ENCODE peak calls at places on chromosomes 2 and 18, in seven cellular contexts. E is aorta, V is IMR-90, K is astrocyte, A is uterus, G is ovary, F is neuronal stem cell. T is an unnamed sample.
A peak's percentile ranks its signal among the peaks of the same experiment; 100 is the strongest.

GRCh38 chr2:224308267-224308911 is 93.5 kb downstream of the FAM124B start:
- DNase-seq in E (no peak), V (no peak), K (no peak), A (no peak), G (no peak), F (no peak), T (no peak)

GRCh38 chr18:76490701-76491171 is 4.3 kb downstream of the ZNF516 start:
- DNase-seq in E (peak; percentile 61), V (peak; percentile 32), K (peak; percentile 10), A (peak; percentile 54), G (peak; percentile 74), F (no peak), T (peak; percentile 75)

GRCh38 chr2:182946949-182947348 is 80.5 kb upstream of the FRZB start:
- DNase-seq in E (no peak), V (peak; percentile 22), K (peak; percentile 23), A (no peak), G (no peak), F (no peak), T (no peak)

GRCh38 chr2:40127147-40127546 is 324.7 kb downstream of the SLC8A1 start:
- DNase-seq in E (no peak), V (no peak), K (no peak), A (no peak), G (no peak), F (no peak), T (no peak)

GRCh38 chr2:235529621-235530020 is 35.8 kb downstream of the AGAP1 start:
- DNase-seq in E (no peak), V (no peak), K (no peak), A (no peak), G (peak; percentile 7), F (no peak), T (no peak)

GRCh38 chr18:77069931-77070330 is 62.7 kb downstream of the MBP start:
- DNase-seq in E (no peak), V (no peak), K (no peak), A (no peak), G (no peak), F (no peak), T (no peak)

GRCh38 chr2:8403871-8404270 is 278.0 kb upstream of the ID2 start:
- DNase-seq in E (no peak), V (no peak), K (no peak), A (no peak), G (no peak), F (no peak), T (no peak)

GRCh38 chr2:42009657-42010580 is 37.9 kb upstream of the PKDCC start:
- DNase-seq in E (no peak), V (peak; percentile 15), K (peak; percentile 29), A (no peak), G (no peak), F (no peak), T (no peak)

GRCh38 chr2:207394203-207394741 is 135.5 kb upstream of the CREB1 start:
- DNase-seq in E (no peak), V (peak; percentile 66), K (peak; percentile 45), A (no peak), G (no peak), F (no peak), T (no peak)

GRCh38 chr18:7521226-7521856 is 45.8 kb upstream of the PTPRM start:
- DNase-seq in E (no peak), V (no peak), K (no peak), A (no peak), G (no peak), F (no peak), T (no peak)

GRCh38 chr2:110120171-110121051 is 4.8 kb upstream of the MALL start:
- DNase-seq in E (no peak), V (no peak), K (no peak), A (no peak), G (no peak), F (no peak), T (no peak)

GRCh38 chr2:1818404-1818803 is 74.1 kb upstream of the PXDN start:
- DNase-seq in E (no peak), V (peak; percentile 63), K (no peak), A (no peak), G (no peak), F (no peak), T (no peak)

GRCh38 chr2:137964066-137964858 is at the start of gene HNMT:
- DNase-seq in E (peak; percentile 55), V (peak; percentile 55), K (peak; percentile 55), A (peak; percentile 29), G (peak; percentile 55), F (peak; percentile 33), T (peak; percentile 53)

GRCh38 chr2:230319211-230319862 is 7.7 kb upstream of the SP140L start:
- DNase-seq in E (no peak), V (no peak), K (no peak), A (no peak), G (no peak), F (no peak), T (no peak)

GRCh38 chr2:24986397-24986796 is 14.6 kb upstream of the DNAJC27 start:
- DNase-seq in E (no peak), V (peak; percentile 11), K (no peak), A (no peak), G (no peak), F (no peak), T (no peak)

GRCh38 chr2:235418918-235419317 is 74.9 kb upstream of the AGAP1 start:
- DNase-seq in E (no peak), V (no peak), K (no peak), A (no peak), G (no peak), F (no peak), T (no peak)

GRCh38 chr18:13218376-13219011 is at the start of gene LDLRAD4:
- DNase-seq in E (peak; percentile 76), V (no peak), K (no peak), A (peak; percentile 55), G (peak; percentile 48), F (peak; percentile 26), T (peak; percentile 88)

GRCh38 chr2:144514731-144515424 is 5.0 kb downstream of the ZEB2 start:
- DNase-seq in E (no peak), V (no peak), K (no peak), A (no peak), G (no peak), F (no peak), T (no peak)

GRCh38 chr2:70923378-70924015 is 12.2 kb upstream of the ATP6V1B1 start:
- DNase-seq in E (no peak), V (no peak), K (no peak), A (no peak), G (no peak), F (no peak), T (no peak)

GRCh38 chr2:218006741-218007140 is 3.9 kb upstream of the TNS1 start:
- DNase-seq in E (no peak), V (peak; percentile 94), K (peak; percentile 72), A (peak; percentile 43), G (no peak), F (no peak), T (peak; percentile 7)

GRCh38 chr2:222548997-222549396 is 106.9 kb downstream of the FARSB start:
- DNase-seq in E (no peak), V (no peak), K (peak; percentile 11), A (no peak), G (no peak), F (peak; percentile 65), T (no peak)

GRCh38 chr2:146844226-146844990 is 1000.4 kb upstream of the ACVR2A start:
- DNase-seq in E (no peak), V (peak; percentile 4), K (no peak), A (no peak), G (no peak), F (no peak), T (no peak)

GRCh38 chr2:125710561-125710960 is 945.4 kb upstream of the GYPC start:
- DNase-seq in E (no peak), V (no peak), K (no peak), A (no peak), G (no peak), F (no peak), T (no peak)
- H3K4me1 ChIP-seq in E (no peaks in the 10 kb centered on the region), V (no peaks in the 10 kb centered on the region), K (no peaks in the 10 kb centered on the region), A (no peaks in the 10 kb centered on the region), G (no peaks in the 10 kb centered on the region), F (no peaks in the 10 kb centered on the region), T (no peaks in the 10 kb centered on the region)

DNA sequence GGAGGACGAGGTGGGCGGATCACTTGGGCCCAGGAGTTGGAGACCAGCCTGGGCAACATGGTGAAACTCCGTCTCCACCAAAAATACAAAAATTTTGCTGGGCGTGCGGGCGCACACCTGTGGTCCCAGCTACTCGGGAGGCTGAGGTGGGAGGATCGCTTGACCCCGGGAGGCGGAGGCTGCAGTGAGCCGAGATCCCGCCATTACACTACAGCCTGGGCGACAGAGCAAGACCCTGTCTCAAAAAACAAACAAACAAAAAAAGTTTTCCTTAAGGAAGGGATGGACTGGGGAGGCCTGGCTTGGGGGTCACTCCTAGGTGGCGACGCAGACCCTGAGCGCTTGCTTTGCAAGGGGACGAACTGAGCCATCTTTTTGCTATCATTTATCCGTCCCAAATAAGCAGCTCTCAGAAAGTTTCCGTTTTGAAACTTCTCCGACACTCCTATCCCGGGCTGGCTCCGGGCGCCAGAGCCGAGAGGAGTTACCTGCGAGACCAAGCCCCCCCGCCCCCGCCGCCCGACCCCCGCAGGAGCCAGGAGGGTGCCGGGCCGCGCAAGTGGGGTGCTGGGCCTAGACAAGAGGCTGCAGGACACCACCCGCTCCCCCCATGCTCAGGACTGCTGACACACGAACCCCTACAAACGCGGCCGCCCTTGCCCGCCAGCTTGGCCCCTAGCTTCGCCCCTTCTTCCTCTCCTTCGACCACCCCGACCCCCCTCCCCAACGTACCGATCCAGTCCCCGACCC is 707 bp downstream of the PLA2R1 start:
- DNase-seq in E (peak; percentile 59), V (no peak), K (no peak), A (peak; percentile 34), G (peak; percentile 61), F (no peak), T (peak; percentile 24)
- H3K4me3 ChIP-seq in E (peak overlapping the region; percentile 87), V (peak overlapping the region; percentile 59), K (peak overlapping the region; percentile 73), A (peak overlapping the region; percentile 85), G (peak overlapping the region; percentile 88), F (peak overlapping the region; percentile 36), T (peak overlapping the region; percentile 85)

GRCh38 chr2:37647941-37648315 is 23.5 kb downstream of the CDC42EP3 start:
- DNase-seq in E (no peak), V (no peak), K (no peak), A (no peak), G (no peak), F (no peak), T (no peak)
- H3K4me1 ChIP-seq in E (peaks cover 6% of the 10 kb centered on the region), V (peaks cover 40% of the 10 kb centered on the region), K (peaks cover 42% of the 10 kb centered on the region), A (peaks cover 8% of the 10 kb centered on the region), G (no peaks in the 10 kb centered on the region), F (no peaks in the 10 kb centered on the region), T (peaks cover 24% of the 10 kb centered on the region)

GRCh38 chr18:9710037-9710436 is 1.9 kb downstream of the RAB31 start:
- DNase-seq in E (no peak), V (no peak), K (no peak), A (no peak), G (no peak), F (no peak), T (no peak)
- H3K4me3 ChIP-seq in E (peak overlapping the region; percentile 94), V (no peak overlapping the region), K (peak overlapping the region; percentile 75), A (peak overlapping the region; percentile 81), G (peak overlapping the region; percentile 90), F (no peak overlapping the region), T (no peak overlapping the region)

T was measured in right cardiac atrium.